ENCODE peak calls at places on chromosomes 13 and 19, in nine cellular contexts. One of them, this sample, is unnamed.

GRCh38 chr13:46145950-46146349 is 36.0 kb downstream of the LCP1 start:
- DNase-seq in activated T-helper 9 cell treated with anti-CD3 and anti-CD28 coated beads, Interleukin-2, amount 50 U/mL, for 16 hours: no peak
- DNase-seq in activated CD4-positive, alpha-beta T cell treated with anti-CD3 and anti-CD28 coated beads, Interleukin-2, amount 50 U/mL, for 4 hours: no peak
- DNase-seq in KG1: no peak
- DNase-seq in GM18507: no peak
- DNase-seq in CD8-positive, alpha-beta memory T cell: no peak
- DNase-seq in GM12891: no peak
- DNase-seq in Calu3: no peak
- DNase-seq in choroid plexus epithelial cell: no peak
- DNase-seq in this sample: no peak

GRCh38 chr13:43154083-43154739 is 130.8 kb downstream of the DNAJC15 start:
- DNase-seq in GM12891: no peak
- DNase-seq in activated CD4-positive, alpha-beta T cell treated with anti-CD3 and anti-CD28 coated beads, Interleukin-2, amount 50 U/mL, for 4 hours: no peak
- DNase-seq in CD8-positive, alpha-beta memory T cell: no peak
- DNase-seq in choroid plexus epithelial cell: peak
- DNase-seq in activated T-helper 9 cell treated with anti-CD3 and anti-CD28 coated beads, Interleukin-2, amount 50 U/mL, for 16 hours: no peak
- DNase-seq in KG1: no peak
- DNase-seq in Calu3: no peak
- DNase-seq in GM18507: no peak
- DNase-seq in this sample: no peak

GRCh38 chr13:110582421-110582954 is 21.0 kb upstream of the RAB20 start:
- DNase-seq in CD8-positive, alpha-beta memory T cell: no peak
- DNase-seq in KG1: no peak
- DNase-seq in GM18507: no peak
- DNase-seq in activated T-helper 9 cell treated with anti-CD3 and anti-CD28 coated beads, Interleukin-2, amount 50 U/mL, for 16 hours: no peak
- DNase-seq in activated CD4-positive, alpha-beta T cell treated with anti-CD3 and anti-CD28 coated beads, Interleukin-2, amount 50 U/mL, for 4 hours: no peak
- DNase-seq in choroid plexus epithelial cell: no peak
- DNase-seq in GM12891: no peak
- DNase-seq in Calu3: no peak
- DNase-seq in this sample: no peak

GRCh38 chr19:55690769-55691545 is 15.9 kb downstream of the EPN1 start:
- DNase-seq in choroid plexus epithelial cell: no peak
- DNase-seq in CD8-positive, alpha-beta memory T cell: no peak
- DNase-seq in GM12891: no peak
- DNase-seq in GM18507: no peak
- DNase-seq in KG1: no peak
- DNase-seq in activated CD4-positive, alpha-beta T cell treated with anti-CD3 and anti-CD28 coated beads, Interleukin-2, amount 50 U/mL, for 4 hours: no peak
- DNase-seq in Calu3: no peak
- DNase-seq in activated T-helper 9 cell treated with anti-CD3 and anti-CD28 coated beads, Interleukin-2, amount 50 U/mL, for 16 hours: no peak
- DNase-seq in this sample: no peak

GRCh38 chr13:44197791-44198770 is 175.5 kb upstream of the SERP2 start:
- DNase-seq in GM12891: peak
- DNase-seq in activated CD4-positive, alpha-beta T cell treated with anti-CD3 and anti-CD28 coated beads, Interleukin-2, amount 50 U/mL, for 4 hours: no peak
- DNase-seq in KG1: no peak
- DNase-seq in activated T-helper 9 cell treated with anti-CD3 and anti-CD28 coated beads, Interleukin-2, amount 50 U/mL, for 16 hours: no peak
- DNase-seq in CD8-positive, alpha-beta memory T cell: no peak
- DNase-seq in Calu3: no peak
- DNase-seq in choroid plexus epithelial cell: peak
- DNase-seq in GM18507: no peak
- DNase-seq in this sample: no peak

GRCh38 chr19:46624958-46625661 is at the start of gene PTGIR:
- DNase-seq in choroid plexus epithelial cell: peak
- DNase-seq in GM12891: no peak
- DNase-seq in KG1: no peak
- DNase-seq in GM18507: no peak
- DNase-seq in activated T-helper 9 cell treated with anti-CD3 and anti-CD28 coated beads, Interleukin-2, amount 50 U/mL, for 16 hours: no peak
- DNase-seq in activated CD4-positive, alpha-beta T cell treated with anti-CD3 and anti-CD28 coated beads, Interleukin-2, amount 50 U/mL, for 4 hours: no peak
- DNase-seq in Calu3: no peak
- DNase-seq in CD8-positive, alpha-beta memory T cell: no peak
- DNase-seq in this sample: no peak

GRCh38 chr13:111904166-111904565 is 162.8 kb upstream of the SOX1 start:
- DNase-seq in KG1: no peak
- DNase-seq in GM12891: no peak
- DNase-seq in Calu3: no peak
- DNase-seq in CD8-positive, alpha-beta memory T cell: no peak
- DNase-seq in activated CD4-positive, alpha-beta T cell treated with anti-CD3 and anti-CD28 coated beads, Interleukin-2, amount 50 U/mL, for 4 hours: no peak
- DNase-seq in GM18507: no peak
- DNase-seq in activated T-helper 9 cell treated with anti-CD3 and anti-CD28 coated beads, Interleukin-2, amount 50 U/mL, for 16 hours: no peak
- DNase-seq in choroid plexus epithelial cell: no peak
- DNase-seq in this sample: no peak

GRCh38 chr19:30406220-30406944 is 34.2 kb downstream of the ZNF536 start:
- DNase-seq in activated T-helper 9 cell treated with anti-CD3 and anti-CD28 coated beads, Interleukin-2, amount 50 U/mL, for 16 hours: no peak
- DNase-seq in KG1: no peak
- DNase-seq in activated CD4-positive, alpha-beta T cell treated with anti-CD3 and anti-CD28 coated beads, Interleukin-2, amount 50 U/mL, for 4 hours: no peak
- DNase-seq in GM12891: peak
- DNase-seq in CD8-positive, alpha-beta memory T cell: no peak
- DNase-seq in Calu3: no peak
- DNase-seq in GM18507: no peak
- DNase-seq in choroid plexus epithelial cell: no peak
- DNase-seq in this sample: no peak

GRCh38 chr13:93861818-93862217 is 617.7 kb downstream of the DCT start:
- DNase-seq in GM18507: no peak
- DNase-seq in CD8-positive, alpha-beta memory T cell: no peak
- DNase-seq in GM12891: no peak
- DNase-seq in choroid plexus epithelial cell: peak
- DNase-seq in activated T-helper 9 cell treated with anti-CD3 and anti-CD28 coated beads, Interleukin-2, amount 50 U/mL, for 16 hours: no peak
- DNase-seq in KG1: no peak
- DNase-seq in activated CD4-positive, alpha-beta T cell treated with anti-CD3 and anti-CD28 coated beads, Interleukin-2, amount 50 U/mL, for 4 hours: no peak
- DNase-seq in Calu3: no peak
- DNase-seq in this sample: no peak

GRCh38 chr19:37329686-37330085 is 41.2 kb upstream of the ZNF527 start:
- DNase-seq in choroid plexus epithelial cell: peak
- DNase-seq in Calu3: no peak
- DNase-seq in CD8-positive, alpha-beta memory T cell: no peak
- DNase-seq in GM18507: no peak
- DNase-seq in GM12891: no peak
- DNase-seq in activated T-helper 9 cell treated with anti-CD3 and anti-CD28 coated beads, Interleukin-2, amount 50 U/mL, for 16 hours: no peak
- DNase-seq in KG1: no peak
- DNase-seq in activated CD4-positive, alpha-beta T cell treated with anti-CD3 and anti-CD28 coated beads, Interleukin-2, amount 50 U/mL, for 4 hours: no peak
- DNase-seq in this sample: no peak

This sample was measured in AML-193.